ENCODE peak calls at places on chromosomes 5 and 9, in four cellular contexts. K is body of pancreas, P is tibial nerve, V is MM.1S. N is an unnamed sample.

GRCh38 chr5:115532517-115532916 is 12.1 kb downstream of the FEM1C start:
- DNase-seq in K (no peak), P (no peak), V (no peak), N (no peak)

GRCh38 chr9:5982352-5982751 is 33.1 kb downstream of the RANBP6 start:
- DNase-seq in K (no peak), P (no peak), V (no peak), N (no peak)

GRCh38 chr5:1882337-1883119 is at the start of gene IRX4:
- DNase-seq in K (no peak), P (no peak), V (no peak), N (peak; percentile 30)

GRCh38 chr5:38463634-38464521 is 92.6 kb downstream of the LIFR start:
- DNase-seq in K (peak; percentile 38), P (no peak), V (peak; percentile 45), N (peak; percentile 57)

GRCh38 chr5:80339116-80339515 is 19.3 kb downstream of the SPZ1 start:
- DNase-seq in K (no peak), P (no peak), V (no peak), N (no peak)

GRCh38 chr9:134408939-134409737 is 82.9 kb downstream of the RXRA start:
- DNase-seq in K (peak; percentile 43), P (no peak), V (no peak), N (no peak)

GRCh38 chr5:159106569-159107282 is 7.0 kb upstream of the EBF1 start:
- DNase-seq in K (peak; percentile 72), P (peak; percentile 85), V (peak; percentile 62), N (peak; percentile 88)

GRCh38 chr5:75059887-75060286 is 7.5 kb upstream of the GCNT4 start:
- DNase-seq in K (no peak), P (no peak), V (no peak), N (no peak)

GRCh38 chr9:72185561-72185960 is 36.3 kb downstream of the GDA start:
- DNase-seq in K (no peak), P (no peak), V (no peak), N (no peak)

GRCh38 chr9:78280982-78281668 is 15.8 kb upstream of the PSAT1 start:
- DNase-seq in K (peak; percentile 92), P (peak; percentile 58), V (no peak), N (peak; percentile 77)

GRCh38 chr5:124651663-124652513 is 94.6 kb downstream of the ZNF608 start:
- DNase-seq in K (peak; percentile 83), P (peak; percentile 50), V (peak; percentile 51), N (peak; percentile 90)

GRCh38 chr5:124735169-124735858 is 11.1 kb downstream of the ZNF608 start:
- DNase-seq in K (no peak), P (peak; percentile 37), V (no peak), N (peak; percentile 49)

GRCh38 chr5:142571351-142571750 is 114.5 kb downstream of the FGF1 start:
- DNase-seq in K (no peak), P (no peak), V (no peak), N (no peak)

GRCh38 chr5:78568676-78569075 is 79.9 kb downstream of the LHFPL2 start:
- DNase-seq in K (no peak), P (no peak), V (no peak), N (no peak)

GRCh38 chr9:110729628-110730027 is 61.0 kb downstream of the MUSK start:
- DNase-seq in K (no peak), P (no peak), V (no peak), N (no peak)

GRCh38 chr5:113128082-113128481 is 151.5 kb downstream of the DCP2 start:
- DNase-seq in K (no peak), P (no peak), V (no peak), N (no peak)

GRCh38 chr5:113127021-113127420 is 150.4 kb downstream of the DCP2 start:
- DNase-seq in K (no peak), P (no peak), V (no peak), N (no peak)

GRCh38 chr5:113124914-113125313 is 148.3 kb downstream of the DCP2 start:
- DNase-seq in K (no peak), P (no peak), V (no peak), N (no peak)

GRCh38 chr5:113123563-113123962 is 147.0 kb downstream of the DCP2 start:
- DNase-seq in K (no peak), P (no peak), V (no peak), N (no peak)

DNA sequence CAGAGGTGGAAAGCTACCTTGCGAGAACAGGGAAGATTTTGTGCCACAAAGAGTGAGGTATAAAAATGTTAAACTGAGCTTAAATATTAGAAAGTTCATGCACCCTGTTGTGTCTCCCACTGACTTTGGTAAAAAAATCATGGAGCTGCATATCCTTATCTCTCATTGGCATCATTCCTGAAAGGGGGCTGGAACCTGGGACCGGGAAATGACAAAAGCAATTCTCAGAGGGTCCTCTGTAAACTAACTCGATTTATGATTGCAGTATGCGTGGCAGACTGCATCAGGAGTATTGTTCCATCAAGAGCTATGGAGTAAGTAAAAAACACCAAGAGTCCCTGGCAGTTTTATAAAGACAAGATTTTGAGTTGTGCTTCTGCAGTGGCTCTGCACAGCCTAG is 148.8 kb downstream of the DCP2 start:
- DNase-seq in K (no peak), P (no peak), V (no peak), N (no peak)
- H3K4me1 ChIP-seq in K (peaks cover 16% of the 10 kb centered on the region), P (peaks cover 37% of the 10 kb centered on the region), V (no peaks in the 10 kb centered on the region), N (no peaks in the 10 kb centered on the region)

GRCh38 chr9:93136011-93136440 is 2.0 kb upstream of the NINJ1 start:
- DNase-seq in K (no peak), P (no peak), V (no peak), N (no peak)
- H3K4me1 ChIP-seq in K (peaks cover 43% of the 10 kb centered on the region), P (peaks cover 49% of the 10 kb centered on the region), V (peaks cover 4% of the 10 kb centered on the region), N (peaks cover 35% of the 10 kb centered on the region)

GRCh38 chr5:150492621-150493020 is 15.3 kb upstream of the NDST1 start:
- DNase-seq in K (no peak), P (no peak), V (no peak), N (no peak)
- H3K4me1 ChIP-seq in K (peaks cover 62% of the 10 kb centered on the region), P (peaks cover 95% of the 10 kb centered on the region), V (peaks cover 31% of the 10 kb centered on the region), N (peaks cover 69% of the 10 kb centered on the region)

GRCh38 chr5:73118331-73119011 is 1.9 kb upstream of the TMEM171 start:
- DNase-seq in K (peak; percentile 70), P (no peak), V (no peak), N (no peak)
- H3K4me1 ChIP-seq in K (peaks cover 37% of the 10 kb centered on the region), P (peaks cover 17% of the 10 kb centered on the region), V (peaks cover 5% of the 10 kb centered on the region), N (no peaks in the 10 kb centered on the region)

DNA sequence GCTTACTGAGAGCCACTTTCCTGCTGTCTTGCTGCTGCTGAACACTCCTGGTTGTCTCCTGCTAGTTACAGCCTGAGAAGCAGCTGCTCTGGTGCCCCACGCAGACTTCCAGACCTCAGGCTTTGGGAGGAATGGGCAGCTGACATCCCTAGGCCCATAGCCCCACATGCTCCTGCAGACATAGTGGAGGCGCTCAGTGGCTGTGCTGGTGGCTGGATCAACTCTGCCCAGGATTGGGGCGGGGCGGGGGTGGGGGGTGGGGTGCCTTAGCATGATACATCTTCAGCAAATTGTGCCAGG is 93.9 kb downstream of the DAB2IP start:
- DNase-seq in K (no peak), P (no peak), V (no peak), N (no peak)
- H3K4me1 ChIP-seq in K (peaks cover 93% of the 10 kb centered on the region), P (peaks cover 95% of the 10 kb centered on the region), V (no peaks in the 10 kb centered on the region), N (peaks cover 73% of the 10 kb centered on the region)

GRCh38 chr5:154364845-154365244 is 81.0 kb upstream of the SAP30L start:
- DNase-seq in K (no peak), P (no peak), V (no peak), N (no peak)

GRCh38 chr5:154368041-154368800 is 77.6 kb upstream of the SAP30L start:
- DNase-seq in K (peak; percentile 53), P (peak; percentile 57), V (no peak), N (peak; percentile 51)

GRCh38 chr5:154366353-154366752 is 79.4 kb upstream of the SAP30L start:
- DNase-seq in K (no peak), P (no peak), V (no peak), N (no peak)

GRCh38 chr5:154365823-154366222 is 80.0 kb upstream of the SAP30L start:
- DNase-seq in K (no peak), P (no peak), V (no peak), N (no peak)

DNA sequence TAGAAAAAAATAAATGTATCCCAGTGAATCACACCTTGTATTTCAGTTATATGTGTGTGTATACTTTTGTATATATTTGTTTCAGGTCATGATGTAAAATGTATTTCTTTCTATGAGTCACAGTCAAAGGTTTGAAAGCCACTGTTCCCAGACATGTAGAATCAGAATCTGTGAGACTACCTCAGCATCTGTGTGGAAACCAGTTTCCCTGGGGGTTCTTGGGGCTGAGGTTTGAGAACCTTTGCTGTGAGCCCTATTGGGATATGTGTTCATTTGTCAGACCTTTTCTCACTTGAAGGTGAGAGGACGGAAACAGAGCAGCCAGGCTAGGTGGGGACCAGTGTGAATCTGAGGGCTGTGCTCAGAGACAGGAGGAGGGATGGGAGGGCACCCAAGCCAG is 78.7 kb upstream of the SAP30L start:
- DNase-seq in K (no peak), P (no peak), V (no peak), N (no peak)
- H3K4me1 ChIP-seq in K (peaks cover 11% of the 10 kb centered on the region), P (peaks cover 54% of the 10 kb centered on the region), V (no peaks in the 10 kb centered on the region), N (peaks cover 21% of the 10 kb centered on the region)

GRCh38 chr5:105639068-105639467 is 2031.7 kb downstream of the EFNA5 start:
- DNase-seq in K (no peak), P (no peak), V (no peak), N (no peak)

GRCh38 chr5:105638437-105638836 is 2032.3 kb downstream of the EFNA5 start:
- DNase-seq in K (no peak), P (no peak), V (no peak), N (no peak)

GRCh38 chr5:105640328-105640727 is 2030.4 kb downstream of the EFNA5 start:
- DNase-seq in K (no peak), P (no peak), V (no peak), N (no peak)

GRCh38 chr5:105639511-105639910 is 2031.2 kb downstream of the EFNA5 start:
- DNase-seq in K (no peak), P (no peak), V (no peak), N (no peak)
- H3K4me1 ChIP-seq in K (no peaks in the 10 kb centered on the region), P (no peaks in the 10 kb centered on the region), V (no peaks in the 10 kb centered on the region), N (no peaks in the 10 kb centered on the region)

GRCh38 chr9:33619666-33620404 is 95.8 kb downstream of the ANKRD18B start:
- DNase-seq in K (no peak), P (no peak), V (peak; percentile 14), N (no peak)

DNA sequence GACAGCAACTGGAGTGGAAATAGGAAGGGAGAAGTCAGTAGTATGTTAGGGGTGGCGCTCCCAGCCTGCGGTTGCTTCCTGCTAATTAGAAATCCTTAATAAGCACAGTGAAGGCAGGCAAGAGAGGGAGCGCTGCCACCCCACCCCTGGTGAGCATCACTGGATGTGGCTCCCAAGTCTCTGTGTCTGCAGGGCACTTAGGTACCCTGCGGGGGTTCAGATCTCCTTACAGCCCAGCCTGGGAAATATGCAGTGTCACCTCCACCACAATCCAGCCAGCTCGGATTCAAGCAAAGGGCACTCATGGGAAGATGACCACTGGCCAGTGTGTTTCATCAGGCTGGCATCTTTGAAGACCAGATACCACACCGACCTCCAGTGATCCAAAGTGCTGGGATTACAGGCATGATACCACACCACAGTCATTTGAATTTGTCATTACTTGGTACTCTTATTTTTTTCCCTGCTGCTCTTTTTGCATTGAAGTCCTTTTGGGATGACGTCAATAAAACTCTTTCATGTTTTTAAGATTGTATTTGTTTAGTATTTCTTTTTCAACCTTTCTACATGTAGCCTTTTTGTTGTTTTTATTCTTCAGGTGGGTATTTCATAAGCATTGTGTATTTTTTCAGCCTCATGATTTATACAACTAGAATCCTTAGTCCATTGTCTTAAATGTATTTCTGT is 90.1 kb downstream of the ANKRD18B start:
- DNase-seq in K (no peak), P (no peak), V (no peak), N (no peak)
- H3K4me1 ChIP-seq in K (peaks cover 2% of the 10 kb centered on the region), P (no peaks in the 10 kb centered on the region), V (no peaks in the 10 kb centered on the region), N (no peaks in the 10 kb centered on the region)

N was measured in testis.